ENCODE peak calls at places on chromosomes 4 and X, in four cellular contexts. V is stimulated activated CD8-positive, alpha-beta memory T cell treated with anti-CD3 and anti-CD28 coated beads, Interleukin-2, amount 100 ng/mL, for 48 hours; E is GM10248; N is activated CD4-positive, alpha-beta T cell treated with anti-CD3 and anti-CD28 coated beads, Interleukin-2, amount 50 U/mL, for 1 hour. M is an unnamed sample.

GRCh38 chr4:122873752-122874151 is 47.1 kb downstream of the FGF2 start:
- DNase-seq in V (no peak), E (no peak), N (no peak), M (no peak)

GRCh38 chr4:39032218-39033085 is at the start of gene TMEM156:
- DNase-seq in V (no peak), E (peak; percentile 63), N (peak; percentile 5), M (peak; percentile 25)

GRCh38 chr4:138398297-138398696 is 156.1 kb upstream of the SLC7A11 start:
- DNase-seq in V (no peak), E (no peak), N (no peak), M (no peak)

GRCh38 chr4:137359691-137360315 is 172.5 kb downstream of the PCDH18 start:
- DNase-seq in V (no peak), E (no peak), N (no peak), M (no peak)

GRCh38 chr4:64882311-64883086 is 473.2 kb upstream of the TECRL start:
- DNase-seq in V (no peak), E (no peak), N (no peak), M (no peak)

GRCh38 chr4:89558147-89558546 is 250.5 kb upstream of the GPRIN3 start:
- DNase-seq in V (no peak), E (no peak), N (no peak), M (no peak)

GRCh38 chrX:39427492-39428289 is 626.4 kb downstream of the MID1IP1 start:
- DNase-seq in V (peak; percentile 23), E (no peak), N (no peak), M (no peak)

GRCh38 chrX:151397741-151398070 is 700 bp downstream of the VMA21 start:
- DNase-seq in V (no peak), E (no peak), N (no peak), M (no peak)

GRCh38 chr4:111268769-111269414 is 646.0 kb upstream of the PITX2 start:
- DNase-seq in V (no peak), E (peak; percentile 15), N (no peak), M (no peak)

GRCh38 chr4:76087007-76087769 is 12.7 kb downstream of the ART3 start:
- DNase-seq in V (no peak), E (peak; percentile 31), N (no peak), M (no peak)

GRCh38 chr4:85929926-85930325 is 429.9 kb downstream of the MAPK10 start:
- DNase-seq in V (no peak), E (no peak), N (no peak), M (no peak)

GRCh38 chrX:123138473-123138872 is 45.6 kb upstream of the GRIA3 start:
- DNase-seq in V (no peak), E (no peak), N (no peak), M (no peak)

GRCh38 chrX:46607916-46608315 is 34.4 kb downstream of the CHST7 start:
- DNase-seq in V (no peak), E (no peak), N (no peak), M (no peak)

GRCh38 chr4:32847466-32847865 is 2127.3 kb downstream of the PCDH7 start:
- DNase-seq in V (no peak), E (no peak), N (no peak), M (no peak)

GRCh38 chr4:140668111-140668510 is 88.1 kb downstream of the TBC1D9 start:
- DNase-seq in V (no peak), E (no peak), N (no peak), M (no peak)

M was measured in B cell.